ENCODE peak calls at places on chromosome 11, in six cellular contexts. One of them, this sample, is unnamed.

GRCh38 chr11:133903056-133903455 is 53.7 kb downstream of the IGSF9B start:
- DNase-seq in GM06990: no peak
- DNase-seq in astrocyte of the cerebellum: no peak
- DNase-seq in foreskin fibroblast: no peak
- DNase-seq in nephron progenitor cell: no peak
- DNase-seq in H1: no peak
- DNase-seq in this sample: no peak

GRCh38 chr11:46611526-46612304 is 5.3 kb downstream of the HARBI1 start:
- DNase-seq in GM06990: no peak
- DNase-seq in astrocyte of the cerebellum: no peak
- DNase-seq in foreskin fibroblast: no peak
- DNase-seq in nephron progenitor cell: no peak
- DNase-seq in H1: no peak
- DNase-seq in this sample: no peak

GRCh38 chr11:64094463-64095223 is 58.9 kb downstream of the FLRT1 start:
- DNase-seq in GM06990: no peak
- DNase-seq in astrocyte of the cerebellum: peak
- DNase-seq in foreskin fibroblast: peak
- DNase-seq in nephron progenitor cell: no peak
- DNase-seq in H1: no peak
- DNase-seq in this sample: peak

GRCh38 chr11:20060647-20061205 is 99.5 kb downstream of the DBX1 start:
- DNase-seq in GM06990: no peak
- DNase-seq in astrocyte of the cerebellum: no peak
- DNase-seq in foreskin fibroblast: no peak
- DNase-seq in nephron progenitor cell: no peak
- DNase-seq in H1: no peak
- DNase-seq in this sample: no peak

GRCh38 chr11:2196970-2197770 is 25.6 kb upstream of the TH start:
- DNase-seq in GM06990: peak
- DNase-seq in astrocyte of the cerebellum: no peak
- DNase-seq in foreskin fibroblast: peak
- DNase-seq in nephron progenitor cell: peak
- DNase-seq in H1: peak
- DNase-seq in this sample: peak

GRCh38 chr11:2662430-2663299 is 37.1 kb downstream of the KCNQ1OT1 start:
- DNase-seq in GM06990: no peak
- DNase-seq in astrocyte of the cerebellum: no peak
- DNase-seq in foreskin fibroblast: no peak
- DNase-seq in nephron progenitor cell: no peak
- DNase-seq in H1: no peak
- DNase-seq in this sample: no peak

GRCh38 chr11:5803982-5804381 is 4.7 kb upstream of the OR52N2 start:
- DNase-seq in GM06990: no peak
- DNase-seq in astrocyte of the cerebellum: no peak
- DNase-seq in foreskin fibroblast: no peak
- DNase-seq in nephron progenitor cell: no peak
- DNase-seq in H1: no peak
- DNase-seq in this sample: no peak

GRCh38 chr11:79157738-79158137 is 283.1 kb downstream of the TENM4 start:
- DNase-seq in GM06990: no peak
- DNase-seq in astrocyte of the cerebellum: no peak
- DNase-seq in foreskin fibroblast: no peak
- DNase-seq in nephron progenitor cell: no peak
- DNase-seq in H1: no peak
- DNase-seq in this sample: no peak

GRCh38 chr11:22163394-22163797 is 29.5 kb upstream of the ANO5 start:
- DNase-seq in GM06990: peak
- DNase-seq in astrocyte of the cerebellum: no peak
- DNase-seq in foreskin fibroblast: no peak
- DNase-seq in nephron progenitor cell: no peak
- DNase-seq in H1: no peak
- DNase-seq in this sample: no peak

GRCh38 chr11:107591098-107591445 is at the start of gene ELMOD1:
- DNase-seq in GM06990: peak
- DNase-seq in astrocyte of the cerebellum: no peak
- DNase-seq in foreskin fibroblast: peak
- DNase-seq in nephron progenitor cell: peak
- DNase-seq in H1: no peak
- DNase-seq in this sample: peak

GRCh38 chr11:24312464-24313238 is 184.2 kb upstream of the LUZP2 start:
- DNase-seq in GM06990: no peak
- DNase-seq in astrocyte of the cerebellum: no peak
- DNase-seq in foreskin fibroblast: no peak
- DNase-seq in nephron progenitor cell: no peak
- DNase-seq in H1: no peak
- DNase-seq in this sample: no peak

GRCh38 chr11:13940611-13941256 is 21.8 kb upstream of the SPON1 start:
- DNase-seq in GM06990: no peak
- DNase-seq in astrocyte of the cerebellum: no peak
- DNase-seq in foreskin fibroblast: no peak
- DNase-seq in nephron progenitor cell: no peak
- DNase-seq in H1: no peak
- DNase-seq in this sample: no peak

GRCh38 chr11:112051768-112052167 is 22.0 kb downstream of the PIH1D2 start:
- DNase-seq in GM06990: no peak
- DNase-seq in astrocyte of the cerebellum: no peak
- DNase-seq in foreskin fibroblast: no peak
- DNase-seq in nephron progenitor cell: no peak
- DNase-seq in H1: no peak
- DNase-seq in this sample: no peak

GRCh38 chr11:131658414-131658813 is 288.0 kb downstream of the NTM start:
- DNase-seq in GM06990: no peak
- DNase-seq in astrocyte of the cerebellum: no peak
- DNase-seq in foreskin fibroblast: no peak
- DNase-seq in nephron progenitor cell: no peak
- DNase-seq in H1: no peak
- DNase-seq in this sample: no peak

GRCh38 chr11:82792822-82793569 is 59.3 kb upstream of the FAM181B start:
- DNase-seq in GM06990: no peak
- DNase-seq in astrocyte of the cerebellum: no peak
- DNase-seq in foreskin fibroblast: no peak
- DNase-seq in nephron progenitor cell: no peak
- DNase-seq in H1: no peak
- DNase-seq in this sample: no peak

GRCh38 chr11:72764503-72764902 is 12.3 kb upstream of the ARAP1 start:
- DNase-seq in GM06990: no peak
- DNase-seq in astrocyte of the cerebellum: no peak
- DNase-seq in foreskin fibroblast: no peak
- DNase-seq in nephron progenitor cell: no peak
- DNase-seq in H1: peak
- DNase-seq in this sample: no peak

GRCh38 chr11:127106938-127107337 is 106.4 kb upstream of the KIRREL3 start:
- DNase-seq in GM06990: no peak
- DNase-seq in astrocyte of the cerebellum: no peak
- DNase-seq in foreskin fibroblast: no peak
- DNase-seq in nephron progenitor cell: no peak
- DNase-seq in H1: no peak
- DNase-seq in this sample: no peak

GRCh38 chr11:129451524-129451923 is 75.9 kb downstream of the BARX2 start:
- DNase-seq in GM06990: no peak
- DNase-seq in astrocyte of the cerebellum: no peak
- DNase-seq in foreskin fibroblast: no peak
- DNase-seq in nephron progenitor cell: no peak
- DNase-seq in H1: no peak
- DNase-seq in this sample: no peak
- TF ChIP-seq CTCF in GM06990: no peak
- TF ChIP-seq CTCF in astrocyte of the cerebellum: no peak
- TF ChIP-seq CTCF in foreskin fibroblast: no peak
- TF ChIP-seq CTCF in nephron progenitor cell: no peak
- TF ChIP-seq CTCF in H1: no peak
- TF ChIP-seq CTCF in this sample: no peak

GRCh38 chr11:43784301-43784700 is 96.3 kb upstream of the ALKBH3 start:
- DNase-seq in GM06990: no peak
- DNase-seq in astrocyte of the cerebellum: no peak
- DNase-seq in foreskin fibroblast: no peak
- DNase-seq in nephron progenitor cell: no peak
- DNase-seq in H1: no peak
- DNase-seq in this sample: no peak
- TF ChIP-seq CTCF in GM06990: no peak
- TF ChIP-seq CTCF in astrocyte of the cerebellum: no peak
- TF ChIP-seq CTCF in foreskin fibroblast: no peak
- TF ChIP-seq CTCF in nephron progenitor cell: no peak
- TF ChIP-seq CTCF in H1: no peak
- TF ChIP-seq CTCF in this sample: no peak

GRCh38 chr11:120931057-120931779 is 92.7 kb upstream of the TBCEL start:
- DNase-seq in GM06990: no peak
- DNase-seq in astrocyte of the cerebellum: no peak
- DNase-seq in foreskin fibroblast: no peak
- DNase-seq in nephron progenitor cell: no peak
- DNase-seq in H1: no peak
- DNase-seq in this sample: no peak
- TF ChIP-seq CTCF in GM06990: peak
- TF ChIP-seq CTCF in astrocyte of the cerebellum: no peak
- TF ChIP-seq CTCF in foreskin fibroblast: no peak
- TF ChIP-seq CTCF in nephron progenitor cell: no peak
- TF ChIP-seq CTCF in H1: no peak
- TF ChIP-seq CTCF in this sample: peak

DNA sequence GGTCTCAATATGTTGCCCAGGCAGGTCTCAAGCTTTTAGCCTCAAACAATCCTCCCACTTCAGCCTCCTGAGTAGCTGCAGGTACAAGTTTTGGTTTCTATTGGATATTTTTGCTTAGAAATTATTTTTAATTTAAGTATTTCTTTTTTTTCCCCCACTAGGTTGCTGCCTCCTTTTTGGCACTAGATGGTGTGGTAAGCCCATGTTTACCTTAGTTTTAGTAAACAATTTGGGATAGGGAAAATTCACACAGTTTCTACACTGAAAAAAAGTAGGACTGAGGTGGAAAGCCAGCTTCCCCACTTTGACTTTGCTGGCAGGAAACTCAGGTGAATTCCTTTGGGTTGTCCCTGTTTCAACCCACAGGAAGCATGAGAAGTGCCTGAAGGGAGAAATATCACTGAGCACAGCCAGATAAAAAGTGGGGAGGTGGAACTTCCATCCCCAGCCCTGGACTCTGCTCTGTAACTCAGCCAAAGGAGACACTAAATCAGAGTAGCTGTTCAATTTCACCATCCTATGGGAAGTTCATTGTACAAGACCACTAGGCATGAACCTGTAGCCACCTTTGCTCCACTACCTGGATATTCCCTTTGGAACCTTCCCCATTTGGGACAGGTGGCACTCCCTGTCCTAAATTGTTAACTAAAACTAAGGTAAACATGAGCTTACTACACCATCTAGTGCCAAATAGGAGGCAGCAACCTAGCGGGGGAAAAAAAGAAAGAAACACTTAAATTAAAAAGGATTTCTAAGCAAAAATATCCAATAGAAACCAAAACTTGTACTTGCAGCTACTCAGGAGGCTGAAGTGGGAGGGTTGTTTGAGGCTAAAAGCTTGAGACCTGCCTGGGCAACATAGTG is 154.4 kb upstream of the FAT3 start:
- DNase-seq in GM06990: no peak
- DNase-seq in astrocyte of the cerebellum: no peak
- DNase-seq in foreskin fibroblast: no peak
- DNase-seq in nephron progenitor cell: no peak
- DNase-seq in H1: no peak
- DNase-seq in this sample: peak
- TF ChIP-seq CTCF in GM06990: peak
- TF ChIP-seq CTCF in astrocyte of the cerebellum: peak
- TF ChIP-seq CTCF in foreskin fibroblast: peak
- TF ChIP-seq CTCF in nephron progenitor cell: no peak
- TF ChIP-seq CTCF in H1: peak
- TF ChIP-seq CTCF in this sample: peak

This sample was measured in HFFc6.